ENCODE peak calls at places on chromosomes 11 and 22, in eight cellular contexts. One of them, this sample, is unnamed. For H3K4me1, the result is how much of the 10 kb centered on the place peaks cover.

GRCh38 chr11:80371931-80372330 is 931.1 kb upstream of the TENM4 start:
- DNase-seq in body of pancreas: no peak
- DNase-seq in CD8-positive, alpha-beta memory T cell: no peak
- DNase-seq in cardiac muscle cell: no peak
- DNase-seq in PC-9: no peak
- DNase-seq in IMR-90: no peak
- DNase-seq in breast epithelium: no peak
- DNase-seq in A549: no peak
- DNase-seq in this sample: no peak

GRCh38 chr22:45291061-45291930 is 6.5 kb downstream of the UPK3A start:
- DNase-seq in body of pancreas: no peak
- DNase-seq in CD8-positive, alpha-beta memory T cell: no peak
- DNase-seq in cardiac muscle cell: no peak
- DNase-seq in PC-9: no peak
- DNase-seq in IMR-90: no peak
- DNase-seq in breast epithelium: no peak
- DNase-seq in A549: no peak
- DNase-seq in this sample: no peak

GRCh38 chr11:119222308-119222707 is 16.2 kb downstream of the CBL start:
- DNase-seq in body of pancreas: no peak
- DNase-seq in CD8-positive, alpha-beta memory T cell: no peak
- DNase-seq in cardiac muscle cell: peak
- DNase-seq in PC-9: no peak
- DNase-seq in IMR-90: peak
- DNase-seq in breast epithelium: no peak
- DNase-seq in A549: no peak
- DNase-seq in this sample: no peak

GRCh38 chr11:1863352-1864215 is 10.7 kb downstream of the LSP1 start:
- DNase-seq in body of pancreas: peak
- DNase-seq in CD8-positive, alpha-beta memory T cell: no peak
- DNase-seq in cardiac muscle cell: peak
- DNase-seq in PC-9: peak
- DNase-seq in IMR-90: peak
- DNase-seq in breast epithelium: peak
- DNase-seq in A549: peak
- DNase-seq in this sample: no peak

GRCh38 chr11:92846542-92847125 is 122.8 kb upstream of the MTNR1B start:
- DNase-seq in body of pancreas: no peak
- DNase-seq in CD8-positive, alpha-beta memory T cell: no peak
- DNase-seq in cardiac muscle cell: no peak
- DNase-seq in PC-9: no peak
- DNase-seq in IMR-90: peak
- DNase-seq in breast epithelium: no peak
- DNase-seq in A549: no peak
- DNase-seq in this sample: no peak

GRCh38 chr11:11231763-11232162 is 121.3 kb downstream of the CSNK2A3 start:
- DNase-seq in body of pancreas: no peak
- DNase-seq in CD8-positive, alpha-beta memory T cell: no peak
- DNase-seq in cardiac muscle cell: no peak
- DNase-seq in PC-9: no peak
- DNase-seq in IMR-90: no peak
- DNase-seq in breast epithelium: no peak
- DNase-seq in A549: no peak
- DNase-seq in this sample: no peak

GRCh38 chr11:78907636-78908035 is 333.0 kb upstream of the NARS2 start:
- DNase-seq in body of pancreas: no peak
- DNase-seq in CD8-positive, alpha-beta memory T cell: no peak
- DNase-seq in cardiac muscle cell: no peak
- DNase-seq in PC-9: no peak
- DNase-seq in IMR-90: peak
- DNase-seq in breast epithelium: no peak
- DNase-seq in A549: no peak
- DNase-seq in this sample: no peak

GRCh38 chr11:106208795-106209194 is 131.3 kb downstream of the AASDHPPT start:
- DNase-seq in body of pancreas: peak
- DNase-seq in CD8-positive, alpha-beta memory T cell: no peak
- DNase-seq in cardiac muscle cell: no peak
- DNase-seq in PC-9: no peak
- DNase-seq in IMR-90: no peak
- DNase-seq in breast epithelium: no peak
- DNase-seq in A549: no peak
- DNase-seq in this sample: no peak

GRCh38 chr11:114172871-114173444 is 113.4 kb downstream of the ZBTB16 start:
- DNase-seq in body of pancreas: no peak
- DNase-seq in CD8-positive, alpha-beta memory T cell: no peak
- DNase-seq in cardiac muscle cell: no peak
- DNase-seq in PC-9: no peak
- DNase-seq in IMR-90: no peak
- DNase-seq in breast epithelium: no peak
- DNase-seq in A549: no peak
- DNase-seq in this sample: no peak

GRCh38 chr11:69183613-69184012 is 27.9 kb downstream of the SMIM38 start:
- DNase-seq in body of pancreas: no peak
- DNase-seq in CD8-positive, alpha-beta memory T cell: peak
- DNase-seq in cardiac muscle cell: no peak
- DNase-seq in PC-9: no peak
- DNase-seq in IMR-90: no peak
- DNase-seq in breast epithelium: no peak
- DNase-seq in A549: no peak
- DNase-seq in this sample: no peak

GRCh38 chr11:34354782-34355181 is 3.0 kb downstream of the ABTB2 start:
- DNase-seq in body of pancreas: no peak
- DNase-seq in CD8-positive, alpha-beta memory T cell: no peak
- DNase-seq in cardiac muscle cell: no peak
- DNase-seq in PC-9: no peak
- DNase-seq in IMR-90: peak
- DNase-seq in breast epithelium: no peak
- DNase-seq in A549: no peak
- DNase-seq in this sample: peak

GRCh38 chr22:27581688-27582087 is 219.9 kb downstream of the MN1 start:
- DNase-seq in body of pancreas: peak
- DNase-seq in CD8-positive, alpha-beta memory T cell: no peak
- DNase-seq in cardiac muscle cell: peak
- DNase-seq in PC-9: no peak
- DNase-seq in IMR-90: peak
- DNase-seq in breast epithelium: no peak
- DNase-seq in A549: no peak
- DNase-seq in this sample: peak

GRCh38 chr11:75100314-75100713 is 3.6 kb upstream of the OR2AT4 start:
- DNase-seq in body of pancreas: no peak
- DNase-seq in CD8-positive, alpha-beta memory T cell: no peak
- DNase-seq in cardiac muscle cell: peak
- DNase-seq in PC-9: peak
- DNase-seq in IMR-90: peak
- DNase-seq in breast epithelium: no peak
- DNase-seq in A549: peak
- DNase-seq in this sample: no peak

GRCh38 chr11:102407901-102408300 is 44.7 kb downstream of the TMEM123 start:
- DNase-seq in body of pancreas: no peak
- DNase-seq in CD8-positive, alpha-beta memory T cell: no peak
- DNase-seq in cardiac muscle cell: no peak
- DNase-seq in PC-9: no peak
- DNase-seq in IMR-90: no peak
- DNase-seq in breast epithelium: no peak
- DNase-seq in A549: no peak
- DNase-seq in this sample: no peak

GRCh38 chr11:47523491-47524199 is 29.3 kb downstream of the CELF1 start:
- DNase-seq in body of pancreas: no peak
- DNase-seq in CD8-positive, alpha-beta memory T cell: peak
- DNase-seq in cardiac muscle cell: peak
- DNase-seq in PC-9: peak
- DNase-seq in IMR-90: peak
- DNase-seq in breast epithelium: no peak
- DNase-seq in A549: peak
- DNase-seq in this sample: no peak

GRCh38 chr11:64384039-64384737 is 25.2 kb downstream of the RPS6KA4 start:
- DNase-seq in body of pancreas: peak
- DNase-seq in CD8-positive, alpha-beta memory T cell: no peak
- DNase-seq in cardiac muscle cell: peak
- DNase-seq in PC-9: no peak
- DNase-seq in IMR-90: no peak
- DNase-seq in breast epithelium: no peak
- DNase-seq in A549: no peak
- DNase-seq in this sample: no peak

GRCh38 chr11:64384981-64385952 is 26.3 kb downstream of the RPS6KA4 start:
- DNase-seq in body of pancreas: no peak
- DNase-seq in CD8-positive, alpha-beta memory T cell: no peak
- DNase-seq in cardiac muscle cell: no peak
- DNase-seq in PC-9: no peak
- DNase-seq in IMR-90: no peak
- DNase-seq in breast epithelium: no peak
- DNase-seq in A549: no peak
- DNase-seq in this sample: no peak

GRCh38 chr11:64383580-64383979 is 24.6 kb downstream of the RPS6KA4 start:
- DNase-seq in body of pancreas: no peak
- DNase-seq in CD8-positive, alpha-beta memory T cell: no peak
- DNase-seq in cardiac muscle cell: no peak
- DNase-seq in PC-9: no peak
- DNase-seq in IMR-90: no peak
- DNase-seq in breast epithelium: no peak
- DNase-seq in A549: no peak
- DNase-seq in this sample: no peak

GRCh38 chr11:64387916-64388315 is 29.0 kb downstream of the RPS6KA4 start:
- DNase-seq in body of pancreas: no peak
- DNase-seq in CD8-positive, alpha-beta memory T cell: no peak
- DNase-seq in cardiac muscle cell: no peak
- DNase-seq in PC-9: no peak
- DNase-seq in IMR-90: no peak
- DNase-seq in breast epithelium: no peak
- DNase-seq in A549: no peak
- DNase-seq in this sample: no peak

DNA sequence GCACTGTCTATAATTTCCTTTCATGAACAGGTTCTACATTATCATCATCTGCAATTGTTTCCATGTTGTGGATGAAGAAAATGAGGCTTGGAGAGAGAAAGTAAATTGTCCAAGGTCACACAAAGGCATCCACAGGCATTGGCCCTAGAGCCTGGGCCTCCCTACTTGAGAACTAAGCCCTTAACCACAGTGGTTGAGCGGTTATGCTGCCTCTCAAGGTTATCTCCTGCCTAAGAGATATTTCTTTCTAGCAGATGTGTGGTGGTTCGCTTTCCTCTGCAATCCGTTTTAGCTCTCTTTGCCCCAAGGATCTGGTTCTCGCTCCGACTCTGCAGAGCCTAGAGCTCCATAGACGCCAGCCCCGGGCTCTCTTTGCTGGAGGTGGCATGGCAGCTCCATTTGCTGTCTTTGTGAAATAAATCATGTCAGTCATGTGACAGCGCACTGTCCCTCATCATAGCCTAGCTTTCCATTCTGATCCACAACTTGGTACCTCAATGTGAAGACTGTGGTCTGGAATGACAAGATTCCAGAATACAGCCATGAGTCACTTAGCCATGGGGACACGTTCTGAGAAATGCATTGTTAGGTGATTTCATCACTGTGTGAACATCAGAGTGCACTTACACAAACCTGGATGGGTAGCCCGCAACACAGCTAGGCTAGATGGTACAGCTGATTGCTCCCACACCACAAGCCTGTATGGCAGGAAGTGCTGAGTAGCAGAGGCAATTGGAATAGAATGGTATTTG is 27.2 kb downstream of the RPS6KA4 start:
- DNase-seq in body of pancreas: no peak
- DNase-seq in CD8-positive, alpha-beta memory T cell: no peak
- DNase-seq in cardiac muscle cell: no peak
- DNase-seq in PC-9: peak
- DNase-seq in IMR-90: peak
- DNase-seq in breast epithelium: no peak
- DNase-seq in A549: no peak
- DNase-seq in this sample: no peak
- H3K4me1 ChIP-seq in body of pancreas: under half
- H3K4me1 ChIP-seq in CD8-positive, alpha-beta memory T cell: under half
- H3K4me1 ChIP-seq in cardiac muscle cell: under half
- H3K4me1 ChIP-seq in PC-9: under half
- H3K4me1 ChIP-seq in IMR-90: under half
- H3K4me1 ChIP-seq in breast epithelium: under half
- H3K4me1 ChIP-seq in A549: under half
- H3K4me1 ChIP-seq in this sample: under half

DNA sequence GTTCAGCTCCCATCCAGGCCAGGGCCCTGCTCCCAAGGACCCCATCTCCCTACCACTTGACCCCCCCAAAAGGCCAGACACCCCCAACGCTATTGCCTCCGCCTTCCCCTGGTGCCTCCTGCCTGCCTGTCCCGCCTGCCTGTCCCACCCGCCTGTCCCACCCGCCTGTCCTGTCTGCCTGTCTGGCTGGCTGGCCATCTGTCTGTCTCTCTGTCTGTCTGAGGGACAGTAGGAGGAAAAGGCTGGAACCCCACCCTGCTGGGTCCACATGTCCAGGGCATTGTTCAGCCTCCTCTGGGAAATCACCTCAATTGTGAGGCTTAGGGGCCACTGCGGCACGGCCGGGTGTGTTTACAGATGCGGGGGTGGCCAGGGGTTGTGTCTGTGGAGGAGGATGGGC is 25.3 kb upstream of the CBX7 start:
- DNase-seq in body of pancreas: no peak
- DNase-seq in CD8-positive, alpha-beta memory T cell: peak
- DNase-seq in cardiac muscle cell: no peak
- DNase-seq in PC-9: no peak
- DNase-seq in IMR-90: no peak
- DNase-seq in breast epithelium: no peak
- DNase-seq in A549: no peak
- DNase-seq in this sample: no peak
- H3K4me1 ChIP-seq in body of pancreas: under half
- H3K4me1 ChIP-seq in CD8-positive, alpha-beta memory T cell: under half
- H3K4me1 ChIP-seq in cardiac muscle cell: under half
- H3K4me1 ChIP-seq in PC-9: under half
- H3K4me1 ChIP-seq in IMR-90: under half
- H3K4me1 ChIP-seq in breast epithelium: under half
- H3K4me1 ChIP-seq in A549: under half
- H3K4me1 ChIP-seq in this sample: half or more

GRCh38 chr22:37303821-37304274 is 21.5 kb downstream of the CYTH4 start:
- DNase-seq in body of pancreas: no peak
- DNase-seq in CD8-positive, alpha-beta memory T cell: peak
- DNase-seq in cardiac muscle cell: peak
- DNase-seq in PC-9: no peak
- DNase-seq in IMR-90: peak
- DNase-seq in breast epithelium: no peak
- DNase-seq in A549: peak
- DNase-seq in this sample: no peak
- H3K4me1 ChIP-seq in body of pancreas: under half
- H3K4me1 ChIP-seq in CD8-positive, alpha-beta memory T cell: half or more
- H3K4me1 ChIP-seq in cardiac muscle cell: under half
- H3K4me1 ChIP-seq in PC-9: half or more
- H3K4me1 ChIP-seq in IMR-90: under half
- H3K4me1 ChIP-seq in breast epithelium: under half
- H3K4me1 ChIP-seq in A549: half or more
- H3K4me1 ChIP-seq in this sample: under half

DNA sequence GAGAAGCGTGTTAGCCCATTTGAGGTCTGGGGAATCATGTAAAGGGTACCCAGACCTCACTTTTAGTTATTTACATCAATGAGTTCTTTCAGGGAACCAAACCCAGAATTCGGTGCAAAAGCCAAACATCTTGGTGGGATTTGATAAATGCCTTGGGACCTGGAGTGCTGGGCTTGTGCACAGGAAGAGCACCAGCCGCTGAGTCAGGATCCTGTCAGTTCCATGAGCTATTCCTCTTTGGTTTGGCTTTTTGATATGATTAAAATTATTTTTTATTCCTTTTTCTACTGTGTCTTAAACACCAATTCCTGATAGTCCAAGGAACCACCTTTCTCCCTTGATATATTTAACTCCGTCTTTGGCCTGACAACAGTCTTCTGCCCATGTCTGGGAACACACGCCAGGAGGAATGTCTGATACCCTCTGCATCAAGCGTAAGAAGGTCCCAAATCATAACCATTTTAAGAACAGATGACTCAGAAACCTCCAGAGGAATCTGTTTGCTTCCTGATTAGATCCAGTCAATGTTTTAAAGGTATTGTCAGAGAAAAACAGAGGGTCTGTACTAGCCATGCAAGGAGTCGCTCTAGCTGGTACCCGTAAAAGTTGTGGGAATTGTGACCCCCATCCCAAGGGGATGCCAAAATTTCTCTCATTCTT is 65.2 kb downstream of the ALX4 start:
- DNase-seq in body of pancreas: no peak
- DNase-seq in CD8-positive, alpha-beta memory T cell: no peak
- DNase-seq in cardiac muscle cell: peak
- DNase-seq in PC-9: no peak
- DNase-seq in IMR-90: peak
- DNase-seq in breast epithelium: no peak
- DNase-seq in A549: no peak
- DNase-seq in this sample: no peak
- H3K4me1 ChIP-seq in body of pancreas: under half
- H3K4me1 ChIP-seq in CD8-positive, alpha-beta memory T cell: under half
- H3K4me1 ChIP-seq in cardiac muscle cell: under half
- H3K4me1 ChIP-seq in PC-9: under half
- H3K4me1 ChIP-seq in IMR-90: under half
- H3K4me1 ChIP-seq in breast epithelium: under half
- H3K4me1 ChIP-seq in A549: under half
- H3K4me1 ChIP-seq in this sample: under half

This sample was measured in esophagus muscularis mucosa.